ENCODE peak calls at places on chromosomes 3 and 15, in seven cellular contexts. One of them, this sample, is unnamed.

GRCh38 chr3:68057637-68058320 is 403.4 kb upstream of the SUCLG2 start:
- DNase-seq in occipital lobe: no peak
- DNase-seq in Kasumi-1: no peak
- DNase-seq in tibial nerve: no peak
- DNase-seq in WERI-Rb-1: no peak
- DNase-seq in activated gamma-delta T cell treated with Interleukin-2 at 50 U/mL for 16 hours: peak; percentile 59
- DNase-seq in retinal pigment epithelial cell: no peak
- DNase-seq in this sample: no peak

GRCh38 chr3:183285828-183286457 is 32.9 kb downstream of the B3GNT5 start:
- DNase-seq in activated gamma-delta T cell treated with Interleukin-2 at 50 U/mL for 16 hours: peak; percentile 84
- DNase-seq in Kasumi-1: peak; percentile 64
- DNase-seq in WERI-Rb-1: peak; percentile 14
- DNase-seq in occipital lobe: peak; percentile 59
- DNase-seq in retinal pigment epithelial cell: peak; percentile 94
- DNase-seq in tibial nerve: peak; percentile 51
- DNase-seq in this sample: no peak

GRCh38 chr3:13122101-13123055 is 49.1 kb upstream of the IQSEC1 start:
- DNase-seq in WERI-Rb-1: no peak
- DNase-seq in Kasumi-1: no peak
- DNase-seq in retinal pigment epithelial cell: no peak
- DNase-seq in tibial nerve: no peak
- DNase-seq in activated gamma-delta T cell treated with Interleukin-2 at 50 U/mL for 16 hours: no peak
- DNase-seq in occipital lobe: no peak
- DNase-seq in this sample: no peak

GRCh38 chr3:44862221-44862637 is 517 bp downstream of the TMEM42 start:
- DNase-seq in occipital lobe: no peak
- DNase-seq in retinal pigment epithelial cell: no peak
- DNase-seq in activated gamma-delta T cell treated with Interleukin-2 at 50 U/mL for 16 hours: no peak
- DNase-seq in WERI-Rb-1: peak; percentile 18
- DNase-seq in tibial nerve: no peak
- DNase-seq in Kasumi-1: no peak
- DNase-seq in this sample: peak; percentile 63

GRCh38 chr3:120559228-120560061 is 36.7 kb upstream of the NDUFB4 start:
- DNase-seq in WERI-Rb-1: peak; percentile 63
- DNase-seq in Kasumi-1: peak; percentile 80
- DNase-seq in tibial nerve: no peak
- DNase-seq in occipital lobe: peak; percentile 41
- DNase-seq in retinal pigment epithelial cell: no peak
- DNase-seq in activated gamma-delta T cell treated with Interleukin-2 at 50 U/mL for 16 hours: no peak
- DNase-seq in this sample: peak; percentile 80

GRCh38 chr3:195224980-195225580 is 45.9 kb downstream of the XXYLT1 start:
- DNase-seq in Kasumi-1: no peak
- DNase-seq in WERI-Rb-1: no peak
- DNase-seq in tibial nerve: no peak
- DNase-seq in activated gamma-delta T cell treated with Interleukin-2 at 50 U/mL for 16 hours: no peak
- DNase-seq in occipital lobe: no peak
- DNase-seq in retinal pigment epithelial cell: no peak
- DNase-seq in this sample: no peak

GRCh38 chr3:54863366-54863765 is 64.5 kb downstream of the LRTM1 start:
- DNase-seq in activated gamma-delta T cell treated with Interleukin-2 at 50 U/mL for 16 hours: no peak
- DNase-seq in occipital lobe: no peak
- DNase-seq in Kasumi-1: no peak
- DNase-seq in WERI-Rb-1: peak; percentile 19
- DNase-seq in retinal pigment epithelial cell: peak; percentile 65
- DNase-seq in tibial nerve: no peak
- DNase-seq in this sample: no peak

GRCh38 chr15:50907866-50908208 is 646 bp upstream of the AP4E1 start:
- DNase-seq in occipital lobe: no peak
- DNase-seq in tibial nerve: no peak
- DNase-seq in WERI-Rb-1: peak; percentile 21
- DNase-seq in activated gamma-delta T cell treated with Interleukin-2 at 50 U/mL for 16 hours: peak; percentile 36
- DNase-seq in retinal pigment epithelial cell: no peak
- DNase-seq in Kasumi-1: peak; percentile 55
- DNase-seq in this sample: peak; percentile 68

GRCh38 chr3:10332481-10333358 is 11.8 kb upstream of the SEC13 start:
- DNase-seq in occipital lobe: no peak
- DNase-seq in retinal pigment epithelial cell: no peak
- DNase-seq in WERI-Rb-1: no peak
- DNase-seq in activated gamma-delta T cell treated with Interleukin-2 at 50 U/mL for 16 hours: no peak
- DNase-seq in tibial nerve: no peak
- DNase-seq in Kasumi-1: no peak
- DNase-seq in this sample: no peak

GRCh38 chr15:100032358-100033080 is 299.3 kb upstream of the LYSMD4 start:
- DNase-seq in Kasumi-1: peak; percentile 62
- DNase-seq in activated gamma-delta T cell treated with Interleukin-2 at 50 U/mL for 16 hours: no peak
- DNase-seq in tibial nerve: no peak
- DNase-seq in retinal pigment epithelial cell: no peak
- DNase-seq in occipital lobe: no peak
- DNase-seq in WERI-Rb-1: no peak
- DNase-seq in this sample: no peak

GRCh38 chr3:79018671-79019136 is 749.1 kb downstream of the ROBO1 start:
- DNase-seq in activated gamma-delta T cell treated with Interleukin-2 at 50 U/mL for 16 hours: no peak
- DNase-seq in retinal pigment epithelial cell: no peak
- DNase-seq in WERI-Rb-1: peak; percentile 36
- DNase-seq in Kasumi-1: peak; percentile 78
- DNase-seq in tibial nerve: no peak
- DNase-seq in occipital lobe: peak; percentile 61
- DNase-seq in this sample: peak; percentile 77

GRCh38 chr3:11170052-11170770 is 15.9 kb downstream of the HRH1 start:
- DNase-seq in WERI-Rb-1: no peak
- DNase-seq in retinal pigment epithelial cell: no peak
- DNase-seq in activated gamma-delta T cell treated with Interleukin-2 at 50 U/mL for 16 hours: no peak
- DNase-seq in occipital lobe: no peak
- DNase-seq in tibial nerve: no peak
- DNase-seq in Kasumi-1: no peak
- DNase-seq in this sample: peak; percentile 11

GRCh38 chr15:42994546-42994945 is 74.0 kb upstream of the TTBK2 start:
- DNase-seq in WERI-Rb-1: no peak
- DNase-seq in retinal pigment epithelial cell: peak; percentile 1
- DNase-seq in occipital lobe: no peak
- DNase-seq in tibial nerve: no peak
- DNase-seq in Kasumi-1: no peak
- DNase-seq in activated gamma-delta T cell treated with Interleukin-2 at 50 U/mL for 16 hours: no peak
- DNase-seq in this sample: no peak

GRCh38 chr3:160757624-160758106 is 1.6 kb downstream of the PPM1L start:
- DNase-seq in WERI-Rb-1: no peak
- DNase-seq in Kasumi-1: no peak
- DNase-seq in retinal pigment epithelial cell: no peak
- DNase-seq in tibial nerve: no peak
- DNase-seq in occipital lobe: no peak
- DNase-seq in activated gamma-delta T cell treated with Interleukin-2 at 50 U/mL for 16 hours: no peak
- DNase-seq in this sample: peak; percentile 53

This sample was measured in GM23338.